ENCODE peak calls at places on chromosomes 6 and 20, in eight cellular contexts. B, S, J, O, U, Y, R and K are unnamed samples.

GRCh38 chr6:137543114-137543513 is 48.9 kb upstream of the OLIG3 start:
- DNase-seq in B (no peak), S (no peak), J (no peak), O (no peak), U (no peak), Y (no peak), R (no peak), K (no peak)

GRCh38 chr6:122389704-122390103 is 9.7 kb upstream of the HSF2 start:
- DNase-seq in B (no peak), S (no peak), J (no peak), O (no peak), U (no peak), Y (no peak), R (no peak), K (no peak)

GRCh38 chr6:116992546-116992945 is 115.5 kb downstream of the RFX6 start:
- DNase-seq in B (no peak), S (no peak), J (no peak), O (no peak), U (no peak), Y (no peak), R (no peak), K (no peak)

GRCh38 chr20:37986873-37987601 is 46.2 kb downstream of the TTI1 start:
- DNase-seq in B (no peak), S (no peak), J (no peak), O (no peak), U (no peak), Y (no peak), R (no peak), K (no peak)

GRCh38 chr6:108779521-108779920 is 68.7 kb upstream of the ARMC2 start:
- DNase-seq in B (no peak), S (no peak), J (no peak), O (no peak), U (no peak), Y (no peak), R (no peak), K (no peak)

GRCh38 chr6:112041535-112041934 is 12.4 kb upstream of the CCN6 start:
- DNase-seq in B (no peak), S (no peak), J (no peak), O (no peak), U (no peak), Y (no peak), R (no peak), K (no peak)

GRCh38 chr6:31958412-31958740 is 395 bp downstream of the NELFE start:
- DNase-seq in B (no peak), S (no peak), J (no peak), O (no peak), U (no peak), Y (no peak), R (no peak), K (no peak)

GRCh38 chr20:49282584-49283171 is 4.8 kb upstream of the ZNFX1 start:
- DNase-seq in B (no peak), S (no peak), J (no peak), O (no peak), U (no peak), Y (no peak), R (no peak), K (no peak)

GRCh38 chr20:36086767-36087166 is 67.8 kb upstream of the EPB41L1 start:
- DNase-seq in B (no peak), S (no peak), J (no peak), O (no peak), U (no peak), Y (no peak), R (no peak), K (no peak)

GRCh38 chr6:81984599-81984998 is 232.1 kb upstream of the TENT5A start:
- DNase-seq in B (no peak), S (no peak), J (no peak), O (no peak), U (no peak), Y (no peak), R (no peak), K (no peak)

GRCh38 chr6:3015144-3015543 is 15.4 kb downstream of the NQO2 start:
- DNase-seq in B (no peak), S (no peak), J (no peak), O (no peak), U (no peak), Y (no peak), R (no peak), K (no peak)

GRCh38 chr6:111987295-111987694 is 66.6 kb upstream of the CCN6 start:
- DNase-seq in B (no peak), S (no peak), J (no peak), O (no peak), U (no peak), Y (no peak), R (no peak), K (no peak)